ENCODE peak calls at places on chromosomes 1 and 21, in nine cellular contexts. U is HuH-7.5; L is NCI-H146; V is ELR; A is EL; C is nucleus accumbens; D is choroid plexus epithelial cell; S is GM04503; O is activated T-helper 1 cell treated with anti-CD3 and anti-CD28 coated beads, Interleukin-12 subunit alpha, Interleukin-12 subunit beta, Interleukin-2, Interleukin-4 antibody, amounts not matched to agents 30 ng/mL and 10 ng/mL and 1 ng/mL, durations not matched to agents 14 hours and 24 hours and 36 hours. R is an unnamed sample.

GRCh38 chr1:228940526-228940925 is 205.2 kb downstream of the RHOU start:
- DNase-seq in U (no peak), L (no peak), V (no peak), A (no peak), C (no peak), D (no peak), S (no peak), O (no peak), R (no peak)

GRCh38 chr1:233448290-233448689 is 120.8 kb downstream of the MAP3K21 start:
- DNase-seq in U (no peak), L (no peak), V (no peak), A (no peak), C (no peak), D (no peak), S (no peak), O (no peak), R (no peak)

GRCh38 chr1:203197625-203198024 is 11.1 kb upstream of the CHI3L1 start:
- DNase-seq in U (no peak), L (no peak), V (peak; percentile 67), A (peak; percentile 83), C (no peak), D (peak; percentile 91), S (peak; percentile 58), O (no peak), R (no peak)

GRCh38 chr1:220281159-220281574 is 8.9 kb upstream of the RAB3GAP2 start:
- DNase-seq in U (no peak), L (no peak), V (peak; percentile 54), A (peak; percentile 40), C (no peak), D (peak; percentile 63), S (no peak), O (no peak), R (peak; percentile 72)

GRCh38 chr1:172143384-172144025 is 277.0 kb upstream of the C1orf105 start:
- DNase-seq in U (no peak), L (no peak), V (peak; percentile 65), A (peak; percentile 78), C (no peak), D (peak; percentile 93), S (no peak), O (no peak), R (peak; percentile 61)

GRCh38 chr21:44914176-44914874 is 6.4 kb downstream of the ITGB2 start:
- DNase-seq in U (no peak), L (no peak), V (no peak), A (no peak), C (no peak), D (no peak), S (no peak), O (peak; percentile 72), R (no peak)

GRCh38 chr21:36835383-36835795 is 131.1 kb downstream of the HLCS start:
- DNase-seq in U (no peak), L (no peak), V (no peak), A (no peak), C (no peak), D (no peak), S (no peak), O (no peak), R (no peak)

GRCh38 chr1:178362784-178363183 is 134.0 kb downstream of the CLEC20A start:
- DNase-seq in U (no peak), L (no peak), V (peak; percentile 55), A (peak; percentile 62), C (no peak), D (peak; percentile 40), S (no peak), O (no peak), R (peak; percentile 78)

GRCh38 chr1:42035830-42036604 is 117.2 kb upstream of the GUCA2B start:
- DNase-seq in U (peak; percentile 82), L (peak; percentile 91), V (peak; percentile 94), A (peak; percentile 92), C (peak; percentile 89), D (peak; percentile 94), S (peak; percentile 23), O (peak; percentile 96), R (peak; percentile 73)

GRCh38 chr1:163406787-163407186 is 85.0 kb downstream of the NUF2 start:
- DNase-seq in U (no peak), L (peak; percentile 81), V (no peak), A (no peak), C (no peak), D (no peak), S (no peak), O (no peak), R (no peak)

GRCh38 chr1:180482425-180483275 is 19.7 kb downstream of the ACBD6 start:
- DNase-seq in U (no peak), L (peak; percentile 57), V (peak; percentile 73), A (peak; percentile 56), C (no peak), D (peak; percentile 83), S (no peak), O (no peak), R (peak; percentile 58)

GRCh38 chr1:218633238-218633948 is 288.3 kb downstream of the TGFB2 start:
- DNase-seq in U (no peak), L (no peak), V (no peak), A (no peak), C (no peak), D (no peak), S (no peak), O (no peak), R (no peak)

GRCh38 chr1:67583462-67583950 is 101.5 kb upstream of the GADD45A start:
- DNase-seq in U (no peak), L (no peak), V (no peak), A (no peak), C (no peak), D (no peak), S (no peak), O (no peak), R (no peak)

GRCh38 chr1:207941664-207942063 is 30.7 kb upstream of the CD34 start:
- DNase-seq in U (no peak), L (no peak), V (no peak), A (peak; percentile 17), C (peak; percentile 13), D (peak; percentile 44), S (no peak), O (no peak), R (peak; percentile 7)

GRCh38 chr1:165877940-165878556 is 50.6 kb downstream of the UCK2 start:
- DNase-seq in U (no peak), L (no peak), V (no peak), A (no peak), C (no peak), D (no peak), S (no peak), O (no peak), R (no peak)

GRCh38 chr1:30856260-30856790 is 52.2 kb downstream of the SDC3 start:
- DNase-seq in U (no peak), L (peak; percentile 93), V (no peak), A (no peak), C (no peak), D (peak; percentile 50), S (no peak), O (no peak), R (no peak)

GRCh38 chr1:19283891-19284290 is 4.7 kb downstream of the AKR7A3 start:
- DNase-seq in U (no peak), L (no peak), V (no peak), A (no peak), C (no peak), D (no peak), S (no peak), O (no peak), R (no peak)

GRCh38 chr1:86812286-86812685 is 101.6 kb downstream of the SELENOF start:
- DNase-seq in U (no peak), L (no peak), V (no peak), A (no peak), C (no peak), D (no peak), S (no peak), O (no peak), R (peak; percentile 10)

GRCh38 chr1:221939598-221939997 is 197.7 kb upstream of the DUSP10 start:
- DNase-seq in U (no peak), L (no peak), V (no peak), A (no peak), C (no peak), D (no peak), S (no peak), O (no peak), R (no peak)

GRCh38 chr1:93552751-93553455 is 105.0 kb downstream of the FNBP1L start:
- DNase-seq in U (no peak), L (no peak), V (no peak), A (peak; percentile 48), C (no peak), D (peak; percentile 85), S (peak; percentile 49), O (no peak), R (peak; percentile 62)